ENCODE peak calls at places on chromosomes 2 and 18, in four cellular contexts. One of them, this sample, is unnamed.
A peak's percentile ranks its signal among the peaks of the same experiment; 100 is the strongest.

GRCh38 chr2:27647289-27647688 is 16.1 kb downstream of the SUPT7L start:
- DNase-seq in NB4: no peak
- DNase-seq in A549: no peak
- DNase-seq in tibial nerve: no peak
- DNase-seq in this sample: no peak

GRCh38 chr2:113229795-113230194 is 48.9 kb downstream of the PAX8 start:
- DNase-seq in A549: no peak
- DNase-seq in NB4: no peak
- DNase-seq in tibial nerve: no peak
- DNase-seq in this sample: no peak

GRCh38 chr2:179861777-179862117 is 335 bp upstream of the ZNF385B start:
- DNase-seq in A549: no peak
- DNase-seq in tibial nerve: no peak
- DNase-seq in NB4: no peak
- DNase-seq in this sample: no peak

GRCh38 chr18:46262856-46263255 is 158.7 kb downstream of the HAUS1 start:
- DNase-seq in tibial nerve: no peak
- DNase-seq in A549: no peak
- DNase-seq in NB4: no peak
- DNase-seq in this sample: no peak

GRCh38 chr18:48711651-48712486 is 173.0 kb downstream of the CTIF start:
- DNase-seq in tibial nerve: no peak
- DNase-seq in NB4: peak; percentile 39
- DNase-seq in A549: peak; percentile 34
- DNase-seq in this sample: peak; percentile 39

GRCh38 chr2:46814160-46814559 is 101.4 kb downstream of the MCFD2 start:
- DNase-seq in A549: no peak
- DNase-seq in tibial nerve: no peak
- DNase-seq in NB4: no peak
- DNase-seq in this sample: peak; percentile 41

GRCh38 chr2:6917071-6917760 is at the start of gene RNF144A:
- DNase-seq in NB4: peak; percentile 69
- DNase-seq in tibial nerve: peak; percentile 44
- DNase-seq in A549: peak; percentile 53
- DNase-seq in this sample: peak; percentile 56

GRCh38 chr2:110852541-110853263 is 120.3 kb downstream of the ACOXL start:
- DNase-seq in tibial nerve: no peak
- DNase-seq in NB4: no peak
- DNase-seq in A549: no peak
- DNase-seq in this sample: no peak

GRCh38 chr18:54702687-54703086 is 111.6 kb downstream of the DYNAP start:
- DNase-seq in NB4: no peak
- DNase-seq in A549: no peak
- DNase-seq in tibial nerve: no peak
- DNase-seq in this sample: no peak

GRCh38 chr18:10681581-10682367 is 155.9 kb downstream of the NAPG start:
- DNase-seq in tibial nerve: no peak
- DNase-seq in A549: no peak
- DNase-seq in NB4: no peak
- DNase-seq in this sample: no peak

GRCh38 chr2:65403529-65403915 is 28.9 kb downstream of the SPRED2 start:
- DNase-seq in NB4: no peak
- DNase-seq in tibial nerve: no peak
- DNase-seq in A549: no peak
- DNase-seq in this sample: no peak
- H3K4me3 ChIP-seq in NB4: no peak overlapping the region
- H3K4me3 ChIP-seq in tibial nerve: no peak overlapping the region
- H3K4me3 ChIP-seq in A549: no peak overlapping the region
- H3K4me3 ChIP-seq in this sample: no peak overlapping the region

DNA sequence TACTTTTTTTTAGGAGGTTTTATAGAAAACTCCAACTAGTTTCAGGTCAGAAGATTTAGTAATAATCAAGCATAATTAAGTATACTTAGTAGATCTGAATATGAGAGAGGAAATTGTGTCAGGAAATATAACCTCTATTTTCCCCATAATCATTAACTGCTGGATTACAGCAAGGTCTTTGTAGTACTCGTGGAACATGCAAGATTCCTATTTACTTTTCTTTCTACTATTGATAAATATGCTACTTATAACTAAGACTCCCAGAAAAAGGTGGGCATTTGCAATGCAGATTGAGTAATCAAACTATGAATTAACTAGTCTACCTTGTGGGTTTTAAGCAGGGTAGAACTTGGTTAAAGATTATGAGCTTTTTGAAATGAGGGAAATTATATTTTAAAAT is 570.1 kb downstream of the LRP1B start:
- DNase-seq in NB4: no peak
- DNase-seq in tibial nerve: no peak
- DNase-seq in A549: no peak
- DNase-seq in this sample: no peak
- TF ChIP-seq POLR2A in NB4: no peak
- TF ChIP-seq POLR2A in tibial nerve: no peak
- TF ChIP-seq POLR2A in A549: no peak
- TF ChIP-seq POLR2A in this sample: no peak

GRCh38 chr2:10042301-10043161 is 819 bp upstream of the KLF11 start:
- DNase-seq in A549: no peak
- DNase-seq in tibial nerve: peak; percentile 50
- DNase-seq in NB4: no peak
- DNase-seq in this sample: peak; percentile 78
- H3K4me3 ChIP-seq in A549: peak overlapping the region; percentile 89
- H3K4me3 ChIP-seq in tibial nerve: peak overlapping the region; percentile 50
- H3K4me3 ChIP-seq in NB4: no peak overlapping the region
- H3K4me3 ChIP-seq in this sample: no peak overlapping the region

DNA sequence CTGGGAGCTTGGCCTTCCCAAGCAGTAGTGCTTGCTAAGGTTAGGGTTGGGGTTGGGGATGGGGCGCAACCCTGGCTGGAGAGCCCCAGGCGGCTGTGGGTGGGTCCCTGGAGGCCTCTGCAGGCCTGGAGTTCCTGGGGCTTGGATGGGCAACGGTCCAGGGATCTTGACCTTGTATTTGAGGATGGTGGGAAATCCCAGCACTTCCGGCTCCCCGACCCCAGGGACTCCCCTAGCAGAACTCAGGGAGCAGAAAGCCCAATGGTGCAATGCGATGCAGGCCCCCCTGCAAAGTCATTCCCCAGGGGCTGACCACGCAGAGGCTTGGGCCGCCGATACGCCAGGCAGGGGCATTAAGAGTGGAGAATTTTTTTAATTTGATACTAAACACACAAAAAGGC is 12.5 kb upstream of the MLPH start:
- DNase-seq in A549: no peak
- DNase-seq in tibial nerve: no peak
- DNase-seq in NB4: no peak
- DNase-seq in this sample: peak; percentile 30
- TF ChIP-seq POLR2A in A549: peak; percentile 7
- TF ChIP-seq POLR2A in tibial nerve: no peak
- TF ChIP-seq POLR2A in NB4: no peak
- TF ChIP-seq POLR2A in this sample: no peak

DNA sequence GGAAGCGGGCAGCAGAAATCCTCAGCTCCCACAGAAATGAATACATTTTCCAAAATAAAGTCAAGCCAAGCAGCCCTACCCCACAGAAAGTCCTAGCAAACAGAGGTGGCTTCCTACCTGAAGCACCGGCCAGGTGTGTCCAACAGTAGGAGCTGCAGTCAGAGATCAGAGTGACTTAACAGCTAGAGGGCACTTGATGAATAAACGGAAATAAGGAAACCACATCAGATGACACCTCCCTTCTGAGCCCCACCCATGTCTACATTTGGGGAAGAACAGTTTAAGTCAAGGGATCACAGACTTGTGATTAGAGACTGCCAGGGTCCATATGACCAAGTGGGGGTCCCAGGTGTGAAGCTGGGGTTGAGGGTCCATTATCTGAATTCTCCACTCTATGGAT is at the start of gene CXCR1:
- DNase-seq in tibial nerve: no peak
- DNase-seq in A549: no peak
- DNase-seq in NB4: peak; percentile 67
- DNase-seq in this sample: no peak
- H3K4me3 ChIP-seq in tibial nerve: no peak within 1 kb of the TSS
- H3K4me3 ChIP-seq in A549: no peak within 1 kb of the TSS
- H3K4me3 ChIP-seq in NB4: no peak within 1 kb of the TSS
- H3K4me3 ChIP-seq in this sample: no peak within 1 kb of the TSS